ENCODE peak calls at places on chromosomes 6 and 20, in ten cellular contexts. S is MM.1S; Q is cardiac muscle cell; W is CD4-positive, alpha-beta memory T cell; G is aorta; B is HCT116; X is Karpas-422; L is esophagus squamous epithelium; D is naive thymus-derived CD4-positive, alpha-beta T cell; N is transverse colon. Z is an unnamed sample. For H3K27me3 and H3K4me1, the result is how much of the 10 kb centered on the place peaks cover.

GRCh38 chr6:41008011-41008410 is 31.0 kb downstream of the UNC5CL start:
- DNase-seq in D (no peak), W (no peak), X (no peak), Q (no peak), B (no peak), S (no peak), N (no peak), G (no peak), L (no peak), Z (no peak)

GRCh38 chr6:113774122-113774835 is 82.9 kb upstream of the MARCKS start:
- DNase-seq in S (no peak), X (peak), N (no peak), B (peak), Q (peak), G (no peak), W (no peak), D (no peak), L (no peak), Z (no peak)

GRCh38 chr20:4130404-4131189 is 115.2 kb upstream of the RNF24 start:
- DNase-seq in Q (no peak), G (no peak), X (no peak), S (no peak), D (no peak), W (peak), B (no peak), N (no peak), L (no peak), Z (no peak)

GRCh38 chr6:166486536-166486880 is 100.0 kb downstream of the RAMACL start:
- DNase-seq in X (no peak), L (no peak), D (no peak), N (no peak), W (no peak), G (peak), S (no peak), B (no peak), Q (no peak), Z (no peak)

GRCh38 chr20:49591217-49591865 is 23.4 kb upstream of the PTGIS start:
- DNase-seq in B (no peak), S (no peak), L (no peak), D (no peak), N (no peak), X (no peak), W (no peak), G (no peak), Q (peak), Z (no peak)

GRCh38 chr6:166802437-166802836 is 153.9 kb downstream of the RNASET2 start:
- DNase-seq in G (no peak), D (no peak), S (no peak), N (no peak), X (no peak), Q (no peak), B (no peak), W (no peak), L (no peak), Z (no peak)

GRCh38 chr20:58014628-58015315 is 213.7 kb downstream of the ANKRD60 start:
- DNase-seq in G (no peak), B (peak), L (no peak), X (peak), S (no peak), D (peak), W (peak), N (no peak), Q (no peak), Z (no peak)

GRCh38 chr20:3667434-3668037 is 4.3 kb upstream of the GFRA4 start:
- DNase-seq in L (no peak), Q (no peak), D (no peak), B (no peak), W (no peak), X (no peak), N (no peak), G (peak), S (no peak), Z (no peak)

GRCh38 chr20:43973231-43973630 is 58.6 kb downstream of the TOX2 start:
- DNase-seq in S (no peak), N (no peak), X (no peak), L (no peak), Q (no peak), G (no peak), D (no peak), B (no peak), W (no peak), Z (no peak)

GRCh38 chr20:43974665-43975064 is 60.0 kb downstream of the TOX2 start:
- DNase-seq in W (no peak), S (no peak), B (no peak), D (no peak), X (no peak), N (no peak), Q (no peak), L (no peak), G (no peak), Z (no peak)

GRCh38 chr20:43976577-43976976 is 61.9 kb downstream of the TOX2 start:
- DNase-seq in L (no peak), Q (no peak), G (no peak), D (no peak), B (no peak), S (no peak), X (no peak), W (no peak), N (no peak), Z (no peak)

GRCh38 chr20:43973671-43974450 is 59.2 kb downstream of the TOX2 start:
- DNase-seq in Q (no peak), N (no peak), X (no peak), W (no peak), D (no peak), B (no peak), S (no peak), G (no peak), L (no peak), Z (no peak)

DNA sequence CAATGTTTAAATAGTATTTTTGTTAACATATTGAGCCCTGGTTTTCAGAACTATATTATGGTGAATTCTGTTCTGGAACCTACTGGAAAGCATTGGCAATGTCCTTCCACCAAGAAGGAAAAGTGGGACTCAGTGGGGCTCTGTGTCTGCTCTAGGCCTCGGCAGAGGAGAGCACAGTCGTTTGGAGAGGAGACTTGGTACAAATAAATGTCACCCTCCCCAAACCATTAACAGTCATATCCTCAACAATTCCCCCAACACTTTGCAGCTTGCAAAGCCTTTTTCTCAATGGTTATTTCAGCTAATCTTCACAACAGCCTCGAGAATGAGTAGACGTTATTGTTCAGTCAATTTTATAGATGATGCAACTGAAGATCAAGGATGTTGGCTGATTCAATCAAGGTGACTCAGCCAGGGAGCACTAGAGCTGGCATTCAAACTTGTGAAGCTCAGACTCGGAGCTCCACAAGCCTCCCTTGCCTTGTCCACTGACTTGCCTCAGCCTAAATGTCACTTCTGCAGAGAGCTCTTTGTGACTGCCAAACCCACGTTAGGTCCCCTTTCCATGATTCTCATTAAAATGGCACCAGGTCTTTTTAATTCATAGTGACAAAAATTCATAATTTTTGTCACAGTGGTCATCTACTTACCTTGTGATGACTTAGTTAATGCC is 60.6 kb downstream of the TOX2 start:
- DNase-seq in G (no peak), B (peak), X (no peak), L (no peak), D (no peak), W (no peak), Q (no peak), S (no peak), N (no peak), Z (no peak)
- H3K27me3 ChIP-seq in G (under half), B (under half), X (under half), L (under half), D (under half), W (under half), Q (under half), S (under half), N (under half), Z (under half)

DNA sequence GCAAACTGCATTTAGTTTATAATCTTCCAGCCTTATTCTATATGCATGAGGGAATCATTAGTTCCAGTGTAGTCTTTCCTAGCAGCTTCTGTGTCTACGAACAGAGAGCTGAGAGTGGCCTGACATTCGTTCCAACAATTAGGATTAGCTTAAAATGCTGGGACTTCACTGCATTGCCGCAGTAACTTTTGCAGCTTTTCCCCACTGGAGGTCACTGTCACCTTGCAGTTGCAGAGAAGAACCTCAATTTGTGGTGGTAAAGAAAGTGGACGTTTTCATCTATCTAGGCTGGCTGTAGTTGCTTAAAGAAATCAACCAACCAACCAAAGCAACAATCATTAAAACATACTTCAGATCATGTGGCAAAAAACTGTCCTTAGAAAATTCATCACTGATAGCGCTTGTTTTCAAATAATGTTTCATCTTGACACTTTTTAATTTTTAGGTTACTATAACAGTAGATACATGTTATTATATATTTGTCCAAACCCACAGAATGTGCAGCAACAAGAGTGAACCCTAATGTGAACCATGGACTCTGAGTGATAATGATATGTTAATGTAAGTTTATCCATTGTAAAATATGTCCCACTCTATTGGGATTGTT is 12.2 kb downstream of the MYLK4 start:
- DNase-seq in N (peak), L (no peak), D (peak), W (peak), S (peak), B (peak), X (peak), G (no peak), Q (peak), Z (peak)
- H3K27ac ChIP-seq in N (no peak), L (no peak), D (no peak), W (no peak), S (no peak), B (no peak), X (no peak), G (no peak), Q (no peak), Z (no peak)

GRCh38 chr6:109055771-109056235 is 38.8 kb downstream of the SESN1 start:
- DNase-seq in L (no peak), Q (no peak), X (no peak), S (no peak), W (no peak), B (no peak), N (no peak), D (no peak), G (no peak), Z (no peak)
- H3K4me1 ChIP-seq in L (under half), Q (under half), X (under half), S (under half), W (under half), B (under half), N (under half), D (under half), G (under half), Z (under half)

DNA sequence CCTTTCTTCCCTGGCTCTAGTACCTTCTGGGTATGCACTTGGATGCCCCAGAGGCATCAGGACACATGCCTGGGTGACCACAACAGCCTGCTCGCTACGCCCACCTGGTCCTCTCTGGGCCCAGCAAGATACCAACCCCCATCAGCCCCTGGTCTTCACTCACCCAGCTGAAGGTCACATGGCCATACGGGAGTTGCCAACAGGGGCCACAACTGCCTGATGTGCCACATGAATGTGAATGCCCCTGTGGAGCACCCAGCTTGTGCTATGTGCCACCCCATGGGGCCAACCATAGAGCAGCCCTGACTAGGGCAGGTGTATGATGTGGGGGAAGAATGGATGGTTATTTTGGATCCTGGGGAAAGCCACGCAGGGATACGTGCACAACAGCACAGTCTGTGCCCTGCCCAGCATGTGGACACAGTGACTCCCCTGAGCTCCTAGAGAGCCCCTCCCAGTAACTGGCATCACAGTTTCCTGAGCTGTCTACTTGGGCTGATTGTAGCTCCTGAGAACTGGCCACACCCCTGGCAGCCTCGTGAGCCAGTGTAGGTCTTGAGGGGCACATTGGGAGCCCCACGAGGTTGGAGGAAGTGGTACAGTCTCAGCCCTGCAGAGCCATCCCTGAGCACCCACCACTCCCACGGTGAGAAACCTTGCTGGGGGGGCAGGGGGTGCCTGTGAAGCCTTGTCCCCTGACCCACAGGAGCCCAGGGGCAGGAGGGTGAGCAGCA is 10.5 kb upstream of the PCMTD2 start:
- DNase-seq in G (no peak), W (no peak), D (no peak), X (no peak), N (no peak), B (no peak), L (no peak), Q (no peak), S (no peak), Z (no peak)
- H3K27me3 ChIP-seq in G (under half), W (under half), D (under half), X (under half), N (under half), B (under half), L (under half), Q (under half), S (half or more), Z (under half)

GRCh38 chr6:74256387-74257180 is 560.6 kb downstream of the CD109 start:
- DNase-seq in X (no peak), S (no peak), N (no peak), L (no peak), Q (no peak), D (no peak), W (no peak), G (no peak), B (no peak), Z (no peak)
- H3K27ac ChIP-seq in X (no peak), S (no peak), N (no peak), L (no peak), Q (no peak), D (no peak), W (no peak), G (no peak), B (no peak), Z (no peak)

GRCh38 chr20:32497589-32498224 is 87.4 kb downstream of the NOL4L start:
- DNase-seq in B (no peak), D (no peak), L (no peak), Q (no peak), W (no peak), X (no peak), N (no peak), S (no peak), G (peak), Z (no peak)

GRCh38 chr20:32493356-32493755 is 91.8 kb downstream of the NOL4L start:
- DNase-seq in S (no peak), D (no peak), B (no peak), N (no peak), Q (no peak), W (no peak), G (peak), L (no peak), X (no peak), Z (no peak)

GRCh38 chr20:32495217-32495565 is 89.9 kb downstream of the NOL4L start:
- DNase-seq in G (peak), X (no peak), Q (no peak), L (no peak), N (no peak), S (no peak), W (no peak), B (no peak), D (no peak), Z (no peak)

GRCh38 chr20:32495949-32496348 is 89.2 kb downstream of the NOL4L start:
- DNase-seq in W (no peak), Q (no peak), X (no peak), L (no peak), N (no peak), B (no peak), S (no peak), G (peak), D (no peak), Z (no peak)

DNA sequence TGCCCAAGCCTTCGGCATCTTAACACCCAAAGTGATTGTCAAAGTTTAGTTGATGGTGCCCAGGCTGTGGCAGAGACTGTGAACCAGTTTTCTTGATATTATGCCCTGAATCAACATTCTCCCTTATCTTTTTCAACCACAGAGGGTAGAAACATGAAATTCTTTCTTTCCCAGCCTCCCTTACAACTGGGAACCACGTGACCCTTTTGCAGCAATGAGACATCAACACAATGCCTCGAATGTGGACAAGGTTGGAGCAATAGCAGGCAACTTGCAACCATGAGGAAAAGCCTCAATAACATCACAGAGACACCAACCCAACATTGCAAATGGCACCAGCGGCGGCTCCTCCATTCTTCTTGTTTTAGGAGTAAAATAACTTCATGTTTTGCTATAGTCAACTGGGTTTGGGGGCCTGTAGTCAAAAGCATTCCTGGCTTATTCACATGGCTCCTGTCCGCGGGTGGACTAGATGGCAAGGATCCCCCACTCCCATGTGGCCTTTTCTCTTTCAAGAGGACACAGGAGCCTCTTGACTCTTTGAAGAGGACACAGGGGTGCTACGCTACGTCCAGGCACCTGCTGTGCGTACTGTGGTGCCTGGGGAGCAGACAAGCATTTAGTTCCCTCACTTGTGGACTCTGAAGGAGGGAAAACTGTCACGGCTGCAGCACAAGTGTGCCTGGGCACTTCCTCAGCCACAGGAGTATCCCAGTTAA is 90.5 kb downstream of the NOL4L start:
- DNase-seq in Q (no peak), S (no peak), N (no peak), L (no peak), B (no peak), W (no peak), X (no peak), D (no peak), G (peak), Z (no peak)
- H3K4me1 ChIP-seq in Q (under half), S (under half), N (under half), L (under half), B (under half), W (under half), X (under half), D (under half), G (under half), Z (under half)